ENCODE peak calls at places on chromosomes 16 and 17, in five cellular contexts. One of them, this sample, is unnamed.

GRCh38 chr16:25257504-25257955 is at the start of gene ZKSCAN2:
- DNase-seq in epithelial cell of esophagus: peak; percentile 92
- DNase-seq in AG08395: peak; percentile 94
- DNase-seq in GM19239: peak; percentile 74
- DNase-seq in activated CD4-positive, alpha-beta T cell treated with anti-CD3 and anti-CD28 coated beads, Interleukin-2, amount 50 U/mL, for 24 hours: peak; percentile 73
- DNase-seq in this sample: peak; percentile 93

GRCh38 chr16:31471875-31472558 is at the start of gene TGFB1I1:
- DNase-seq in epithelial cell of esophagus: peak; percentile 50
- DNase-seq in activated CD4-positive, alpha-beta T cell treated with anti-CD3 and anti-CD28 coated beads, Interleukin-2, amount 50 U/mL, for 24 hours: no peak
- DNase-seq in AG08395: peak; percentile 91
- DNase-seq in GM19239: no peak
- DNase-seq in this sample: no peak

GRCh38 chr16:4694664-4695451 is 1.5 kb downstream of the NUDT16L1 start:
- DNase-seq in AG08395: peak; percentile 49
- DNase-seq in activated CD4-positive, alpha-beta T cell treated with anti-CD3 and anti-CD28 coated beads, Interleukin-2, amount 50 U/mL, for 24 hours: no peak
- DNase-seq in GM19239: no peak
- DNase-seq in epithelial cell of esophagus: no peak
- DNase-seq in this sample: no peak

GRCh38 chr17:42010898-42011516 is 6.2 kb downstream of the DNAJC7 start:
- DNase-seq in AG08395: peak; percentile 57
- DNase-seq in epithelial cell of esophagus: peak; percentile 59
- DNase-seq in activated CD4-positive, alpha-beta T cell treated with anti-CD3 and anti-CD28 coated beads, Interleukin-2, amount 50 U/mL, for 24 hours: no peak
- DNase-seq in GM19239: no peak
- DNase-seq in this sample: peak; percentile 34

GRCh38 chr17:50348522-50349240 is 2.8 kb downstream of the XYLT2 start:
- DNase-seq in epithelial cell of esophagus: peak; percentile 46
- DNase-seq in GM19239: no peak
- DNase-seq in AG08395: peak; percentile 69
- DNase-seq in activated CD4-positive, alpha-beta T cell treated with anti-CD3 and anti-CD28 coated beads, Interleukin-2, amount 50 U/mL, for 24 hours: no peak
- DNase-seq in this sample: no peak

GRCh38 chr17:46771601-46772012 is 46.9 kb downstream of the WNT3 start:
- DNase-seq in AG08395: no peak
- DNase-seq in epithelial cell of esophagus: no peak
- DNase-seq in activated CD4-positive, alpha-beta T cell treated with anti-CD3 and anti-CD28 coated beads, Interleukin-2, amount 50 U/mL, for 24 hours: no peak
- DNase-seq in GM19239: peak; percentile 39
- DNase-seq in this sample: no peak

GRCh38 chr16:84616515-84616914 is 1.4 kb downstream of the COTL1 start:
- DNase-seq in epithelial cell of esophagus: peak; percentile 34
- DNase-seq in GM19239: no peak
- DNase-seq in AG08395: no peak
- DNase-seq in activated CD4-positive, alpha-beta T cell treated with anti-CD3 and anti-CD28 coated beads, Interleukin-2, amount 50 U/mL, for 24 hours: no peak
- DNase-seq in this sample: no peak

GRCh38 chr16:9153502-9153864 is 62.0 kb downstream of the HAPSTR1 start:
- DNase-seq in AG08395: no peak
- DNase-seq in activated CD4-positive, alpha-beta T cell treated with anti-CD3 and anti-CD28 coated beads, Interleukin-2, amount 50 U/mL, for 24 hours: no peak
- DNase-seq in epithelial cell of esophagus: no peak
- DNase-seq in GM19239: no peak
- DNase-seq in this sample: no peak

GRCh38 chr16:66528294-66528693 is 21.6 kb downstream of the TK2 start:
- DNase-seq in activated CD4-positive, alpha-beta T cell treated with anti-CD3 and anti-CD28 coated beads, Interleukin-2, amount 50 U/mL, for 24 hours: no peak
- DNase-seq in AG08395: no peak
- DNase-seq in epithelial cell of esophagus: no peak
- DNase-seq in GM19239: no peak
- DNase-seq in this sample: no peak

GRCh38 chr17:74860229-74860998 is 729 bp upstream of the GRIN2C start:
- DNase-seq in AG08395: no peak
- DNase-seq in epithelial cell of esophagus: no peak
- DNase-seq in GM19239: no peak
- DNase-seq in activated CD4-positive, alpha-beta T cell treated with anti-CD3 and anti-CD28 coated beads, Interleukin-2, amount 50 U/mL, for 24 hours: no peak
- DNase-seq in this sample: no peak

GRCh38 chr16:84643180-84643583 is 5.1 kb upstream of the KLHL36 start:
- DNase-seq in AG08395: peak; percentile 94
- DNase-seq in activated CD4-positive, alpha-beta T cell treated with anti-CD3 and anti-CD28 coated beads, Interleukin-2, amount 50 U/mL, for 24 hours: no peak
- DNase-seq in GM19239: no peak
- DNase-seq in epithelial cell of esophagus: peak; percentile 92
- DNase-seq in this sample: peak; percentile 63

GRCh38 chr16:56910654-56911539 is 21.0 kb upstream of the HERPUD1 start:
- DNase-seq in epithelial cell of esophagus: peak; percentile 71
- DNase-seq in activated CD4-positive, alpha-beta T cell treated with anti-CD3 and anti-CD28 coated beads, Interleukin-2, amount 50 U/mL, for 24 hours: no peak
- DNase-seq in AG08395: peak; percentile 80
- DNase-seq in GM19239: no peak
- DNase-seq in this sample: peak; percentile 27

GRCh38 chr16:51854401-51854951 is 692.5 kb downstream of the TOX3 start:
- DNase-seq in epithelial cell of esophagus: no peak
- DNase-seq in AG08395: peak; percentile 9
- DNase-seq in activated CD4-positive, alpha-beta T cell treated with anti-CD3 and anti-CD28 coated beads, Interleukin-2, amount 50 U/mL, for 24 hours: no peak
- DNase-seq in GM19239: no peak
- DNase-seq in this sample: peak; percentile 30

GRCh38 chr16:20393801-20394637 is 10.5 kb downstream of the PDILT start:
- DNase-seq in AG08395: no peak
- DNase-seq in activated CD4-positive, alpha-beta T cell treated with anti-CD3 and anti-CD28 coated beads, Interleukin-2, amount 50 U/mL, for 24 hours: no peak
- DNase-seq in epithelial cell of esophagus: no peak
- DNase-seq in GM19239: no peak
- DNase-seq in this sample: no peak

GRCh38 chr16:81204794-81205680 is 33.5 kb upstream of the BCO1 start:
- DNase-seq in AG08395: peak; percentile 70
- DNase-seq in epithelial cell of esophagus: peak; percentile 51
- DNase-seq in activated CD4-positive, alpha-beta T cell treated with anti-CD3 and anti-CD28 coated beads, Interleukin-2, amount 50 U/mL, for 24 hours: peak; percentile 47
- DNase-seq in GM19239: peak; percentile 64
- DNase-seq in this sample: peak; percentile 61

GRCh38 chr16:83366228-83366627 is 441.6 kb upstream of the HSBP1 start:
- DNase-seq in AG08395: no peak
- DNase-seq in epithelial cell of esophagus: no peak
- DNase-seq in activated CD4-positive, alpha-beta T cell treated with anti-CD3 and anti-CD28 coated beads, Interleukin-2, amount 50 U/mL, for 24 hours: no peak
- DNase-seq in GM19239: no peak
- DNase-seq in this sample: no peak

GRCh38 chr17:66175892-66176291 is 16.0 kb downstream of the CEP112 start:
- DNase-seq in AG08395: no peak
- DNase-seq in GM19239: no peak
- DNase-seq in activated CD4-positive, alpha-beta T cell treated with anti-CD3 and anti-CD28 coated beads, Interleukin-2, amount 50 U/mL, for 24 hours: no peak
- DNase-seq in epithelial cell of esophagus: no peak
- DNase-seq in this sample: no peak

GRCh38 chr16:23491490-23492391 is 18.6 kb downstream of the GGA2 start:
- DNase-seq in GM19239: no peak
- DNase-seq in epithelial cell of esophagus: peak; percentile 75
- DNase-seq in AG08395: peak; percentile 45
- DNase-seq in activated CD4-positive, alpha-beta T cell treated with anti-CD3 and anti-CD28 coated beads, Interleukin-2, amount 50 U/mL, for 24 hours: no peak
- DNase-seq in this sample: no peak

GRCh38 chr16:49350265-49351103 is 23.1 kb upstream of the C16orf78 start:
- DNase-seq in GM19239: peak; percentile 65
- DNase-seq in activated CD4-positive, alpha-beta T cell treated with anti-CD3 and anti-CD28 coated beads, Interleukin-2, amount 50 U/mL, for 24 hours: peak; percentile 9
- DNase-seq in epithelial cell of esophagus: peak; percentile 50
- DNase-seq in AG08395: peak; percentile 75
- DNase-seq in this sample: peak; percentile 82

GRCh38 chr16:47694543-47694942 is 233.4 kb downstream of the PHKB start:
- DNase-seq in activated CD4-positive, alpha-beta T cell treated with anti-CD3 and anti-CD28 coated beads, Interleukin-2, amount 50 U/mL, for 24 hours: no peak
- DNase-seq in AG08395: no peak
- DNase-seq in GM19239: no peak
- DNase-seq in epithelial cell of esophagus: no peak
- DNase-seq in this sample: peak; percentile 17

GRCh38 chr16:55330726-55331647 is 7.0 kb downstream of the IRX6 start:
- DNase-seq in activated CD4-positive, alpha-beta T cell treated with anti-CD3 and anti-CD28 coated beads, Interleukin-2, amount 50 U/mL, for 24 hours: no peak
- DNase-seq in AG08395: no peak
- DNase-seq in epithelial cell of esophagus: no peak
- DNase-seq in GM19239: no peak
- DNase-seq in this sample: no peak